ENCODE peak calls at places on chromosomes 11 and 22, in nine cellular contexts. G is right cardiac atrium; L is GM03348; Y is T-helper 9 cell; N is SK-N-SH; R is stimulated activated CD8-positive, alpha-beta memory T cell treated with anti-CD3 and anti-CD28 coated beads, Interleukin-7, amount 100 ng/mL, for 1 hour; I is hepatocyte; M is H9; U is G401. B is an unnamed sample.

GRCh38 chr11:65504671-65505433 is 6.0 kb downstream of the MALAT1 start:
- DNase-seq in L (no peak), Y (no peak), U (peak; percentile 35), R (no peak), I (no peak), N (no peak), M (no peak), G (no peak), B (no peak)

GRCh38 chr11:19995131-19995530 is 165.1 kb downstream of the DBX1 start:
- DNase-seq in N (no peak), I (peak; percentile 78), Y (no peak), R (no peak), M (no peak), G (peak; percentile 19), U (no peak), L (peak; percentile 33), B (no peak)

GRCh38 chr11:45366839-45367238 is 80.7 kb upstream of the SYT13 start:
- DNase-seq in N (no peak), U (no peak), I (no peak), L (no peak), M (no peak), G (no peak), R (no peak), Y (no peak), B (no peak)

GRCh38 chr11:97862021-97862420 is 1158.7 kb upstream of the CNTN5 start:
- DNase-seq in Y (no peak), N (no peak), L (no peak), M (no peak), R (no peak), I (no peak), U (no peak), G (no peak), B (no peak)

GRCh38 chr11:77522215-77522614 is 48.3 kb upstream of the PAK1 start:
- DNase-seq in U (no peak), G (no peak), L (no peak), Y (no peak), I (no peak), R (no peak), N (no peak), M (no peak), B (no peak)

GRCh38 chr11:45722144-45722543 is 56.7 kb upstream of the CHST1 start:
- DNase-seq in L (no peak), N (no peak), R (no peak), M (peak; percentile 92), I (no peak), Y (no peak), U (no peak), G (no peak), B (no peak)

GRCh38 chr11:86980397-86980796 is 25.2 kb upstream of the FZD4 start:
- DNase-seq in I (no peak), U (no peak), M (no peak), N (no peak), R (no peak), L (no peak), Y (no peak), G (no peak), B (no peak)

GRCh38 chr11:59141673-59142460 is 789 bp upstream of the FAM111A start:
- DNase-seq in Y (no peak), M (no peak), I (no peak), R (no peak), N (no peak), L (peak; percentile 70), U (peak; percentile 25), G (no peak), B (no peak)

GRCh38 chr11:86047275-86047991 is 21.5 kb downstream of the PICALM start:
- DNase-seq in Y (no peak), M (no peak), N (no peak), G (no peak), I (no peak), L (peak; percentile 36), R (no peak), U (no peak), B (no peak)

GRCh38 chr22:49892226-49892899 is 25.9 kb downstream of the ALG12 start:
- DNase-seq in R (no peak), G (no peak), U (peak; percentile 99), L (no peak), Y (no peak), I (no peak), N (no peak), M (no peak), B (peak; percentile 99)

GRCh38 chr22:17562906-17563870 is at the start of gene SLC25A18:
- DNase-seq in U (peak; percentile 32), I (peak; percentile 63), N (no peak), R (no peak), Y (no peak), G (peak; percentile 59), M (peak; percentile 61), L (no peak), B (no peak)

GRCh38 chr11:96149743-96150555 is 193.0 kb downstream of the MAML2 start:
- DNase-seq in R (no peak), G (no peak), M (no peak), U (no peak), I (peak; percentile 35), Y (no peak), N (no peak), L (peak; percentile 56), B (no peak)

GRCh38 chr11:811446-812245 is 1.9 kb downstream of the RPLP2 start:
- DNase-seq in I (no peak), U (no peak), G (no peak), L (no peak), N (no peak), M (no peak), R (no peak), Y (no peak), B (no peak)

GRCh38 chr11:115886111-115886733 is 382.0 kb upstream of the CADM1 start:
- DNase-seq in Y (no peak), U (no peak), N (no peak), G (no peak), R (no peak), I (no peak), L (no peak), M (no peak), B (no peak)

GRCh38 chr11:46202149-46202548 is 75.3 kb upstream of the CREB3L1 start:
- DNase-seq in N (no peak), I (no peak), G (no peak), U (no peak), M (peak; percentile 74), Y (no peak), L (no peak), R (no peak), B (no peak)

GRCh38 chr22:31081963-31082605 is 966 bp downstream of the SMTN start:
- DNase-seq in L (no peak), Y (no peak), N (peak; percentile 14), I (no peak), M (no peak), U (no peak), G (peak; percentile 29), R (no peak), B (no peak)

GRCh38 chr11:119758291-119758690 is 29.3 kb upstream of the NECTIN1 start:
- DNase-seq in R (no peak), Y (no peak), I (no peak), L (peak; percentile 61), M (no peak), N (no peak), G (no peak), U (no peak), B (no peak)

GRCh38 chr11:133118563-133119303 is 413.6 kb downstream of the OPCML start:
- DNase-seq in M (no peak), L (no peak), I (no peak), R (no peak), G (peak; percentile 17), U (no peak), Y (no peak), N (no peak), B (no peak)

B was measured in cerebellar nuclear complex.